ENCODE peak calls at places on chromosomes 16 and 17, in ten cellular contexts. One of them, this sample, is unnamed.

GRCh38 chr17:45963258-45963657 is 35.8 kb upstream of the STH start:
- DNase-seq in lower lobe of right lung: no peak
- DNase-seq in hypothalamus: no peak
- DNase-seq in lower leg skin: no peak
- DNase-seq in GM13976: no peak
- DNase-seq in HEK293T: no peak
- DNase-seq in non-pigmented ciliary epithelial cell: no peak
- DNase-seq in Right ventricle myocardium superior: no peak
- DNase-seq in Daoy: no peak
- DNase-seq in mucosa of descending colon: no peak
- DNase-seq in this sample: no peak

GRCh38 chr17:67469208-67469980 is 92.3 kb downstream of the PITPNC1 start:
- DNase-seq in HEK293T: no peak
- DNase-seq in GM13976: no peak
- DNase-seq in lower leg skin: no peak
- DNase-seq in Daoy: no peak
- DNase-seq in hypothalamus: no peak
- DNase-seq in non-pigmented ciliary epithelial cell: no peak
- DNase-seq in Right ventricle myocardium superior: no peak
- DNase-seq in mucosa of descending colon: no peak
- DNase-seq in lower lobe of right lung: peak; percentile 53
- DNase-seq in this sample: no peak

GRCh38 chr17:44209786-44210341 is 9.6 kb downstream of the UBTF start:
- DNase-seq in lower leg skin: no peak
- DNase-seq in Daoy: no peak
- DNase-seq in Right ventricle myocardium superior: no peak
- DNase-seq in lower lobe of right lung: no peak
- DNase-seq in mucosa of descending colon: no peak
- DNase-seq in HEK293T: no peak
- DNase-seq in GM13976: peak; percentile 71
- DNase-seq in non-pigmented ciliary epithelial cell: no peak
- DNase-seq in hypothalamus: no peak
- DNase-seq in this sample: no peak

GRCh38 chr16:23557779-23558330 is 328 bp downstream of the UBFD1 start:
- DNase-seq in lower lobe of right lung: no peak
- DNase-seq in Right ventricle myocardium superior: peak; percentile 66
- DNase-seq in HEK293T: peak; percentile 33
- DNase-seq in hypothalamus: no peak
- DNase-seq in mucosa of descending colon: no peak
- DNase-seq in GM13976: no peak
- DNase-seq in non-pigmented ciliary epithelial cell: no peak
- DNase-seq in Daoy: no peak
- DNase-seq in lower leg skin: peak; percentile 21
- DNase-seq in this sample: no peak

GRCh38 chr17:29588017-29588557 is 1.4 kb downstream of the GIT1 start:
- DNase-seq in mucosa of descending colon: no peak
- DNase-seq in Daoy: no peak
- DNase-seq in GM13976: no peak
- DNase-seq in hypothalamus: no peak
- DNase-seq in Right ventricle myocardium superior: no peak
- DNase-seq in HEK293T: no peak
- DNase-seq in lower leg skin: no peak
- DNase-seq in lower lobe of right lung: no peak
- DNase-seq in non-pigmented ciliary epithelial cell: no peak
- DNase-seq in this sample: no peak

GRCh38 chr16:65336169-65336568 is 214.3 kb upstream of the CDH11 start:
- DNase-seq in mucosa of descending colon: no peak
- DNase-seq in GM13976: no peak
- DNase-seq in Daoy: peak; percentile 15
- DNase-seq in Right ventricle myocardium superior: no peak
- DNase-seq in lower leg skin: no peak
- DNase-seq in lower lobe of right lung: no peak
- DNase-seq in HEK293T: no peak
- DNase-seq in hypothalamus: no peak
- DNase-seq in non-pigmented ciliary epithelial cell: peak; percentile 76
- DNase-seq in this sample: no peak

GRCh38 chr17:68792042-68792685 is 163.0 kb downstream of the ABCA8 start:
- DNase-seq in Daoy: no peak
- DNase-seq in lower leg skin: no peak
- DNase-seq in lower lobe of right lung: no peak
- DNase-seq in HEK293T: no peak
- DNase-seq in non-pigmented ciliary epithelial cell: no peak
- DNase-seq in hypothalamus: no peak
- DNase-seq in GM13976: no peak
- DNase-seq in mucosa of descending colon: no peak
- DNase-seq in Right ventricle myocardium superior: no peak
- DNase-seq in this sample: no peak

GRCh38 chr17:72852267-72852945 is 240.1 kb downstream of the SLC39A11 start:
- DNase-seq in lower leg skin: no peak
- DNase-seq in Daoy: no peak
- DNase-seq in Right ventricle myocardium superior: no peak
- DNase-seq in hypothalamus: no peak
- DNase-seq in non-pigmented ciliary epithelial cell: no peak
- DNase-seq in mucosa of descending colon: no peak
- DNase-seq in lower lobe of right lung: no peak
- DNase-seq in GM13976: no peak
- DNase-seq in HEK293T: no peak
- DNase-seq in this sample: no peak

GRCh38 chr16:67405336-67405735 is 10.9 kb downstream of the ZDHHC1 start:
- DNase-seq in Right ventricle myocardium superior: no peak
- DNase-seq in HEK293T: no peak
- DNase-seq in non-pigmented ciliary epithelial cell: no peak
- DNase-seq in lower lobe of right lung: no peak
- DNase-seq in GM13976: no peak
- DNase-seq in lower leg skin: no peak
- DNase-seq in mucosa of descending colon: no peak
- DNase-seq in Daoy: no peak
- DNase-seq in hypothalamus: no peak
- DNase-seq in this sample: no peak

GRCh38 chr16:14309906-14310305 is 238.8 kb downstream of the MRTFB start:
- DNase-seq in GM13976: no peak
- DNase-seq in lower lobe of right lung: no peak
- DNase-seq in mucosa of descending colon: no peak
- DNase-seq in lower leg skin: no peak
- DNase-seq in Daoy: peak; percentile 67
- DNase-seq in Right ventricle myocardium superior: no peak
- DNase-seq in non-pigmented ciliary epithelial cell: peak; percentile 41
- DNase-seq in hypothalamus: no peak
- DNase-seq in HEK293T: no peak
- DNase-seq in this sample: no peak

GRCh38 chr16:72990003-72990521 is 57.9 kb downstream of the ZFHX3 start:
- DNase-seq in hypothalamus: no peak
- DNase-seq in mucosa of descending colon: peak; percentile 49
- DNase-seq in Daoy: peak; percentile 85
- DNase-seq in lower lobe of right lung: no peak
- DNase-seq in non-pigmented ciliary epithelial cell: peak; percentile 51
- DNase-seq in HEK293T: peak; percentile 42
- DNase-seq in Right ventricle myocardium superior: peak; percentile 81
- DNase-seq in lower leg skin: peak; percentile 92
- DNase-seq in GM13976: no peak
- DNase-seq in this sample: no peak

GRCh38 chr17:63943745-63944144 is 11.6 kb upstream of the CD79B start:
- DNase-seq in hypothalamus: no peak
- DNase-seq in Right ventricle myocardium superior: no peak
- DNase-seq in HEK293T: no peak
- DNase-seq in lower lobe of right lung: no peak
- DNase-seq in mucosa of descending colon: no peak
- DNase-seq in lower leg skin: no peak
- DNase-seq in non-pigmented ciliary epithelial cell: no peak
- DNase-seq in GM13976: no peak
- DNase-seq in Daoy: no peak
- DNase-seq in this sample: no peak

GRCh38 chr17:70629902-70630301 is 460.6 kb downstream of the KCNJ2 start:
- DNase-seq in mucosa of descending colon: peak; percentile 26
- DNase-seq in hypothalamus: no peak
- DNase-seq in non-pigmented ciliary epithelial cell: no peak
- DNase-seq in HEK293T: no peak
- DNase-seq in lower leg skin: no peak
- DNase-seq in lower lobe of right lung: no peak
- DNase-seq in GM13976: no peak
- DNase-seq in Right ventricle myocardium superior: no peak
- DNase-seq in Daoy: no peak
- DNase-seq in this sample: no peak

GRCh38 chr16:6193718-6194117 is 1096.1 kb upstream of the EEF2KMT start:
- DNase-seq in non-pigmented ciliary epithelial cell: no peak
- DNase-seq in hypothalamus: no peak
- DNase-seq in lower lobe of right lung: no peak
- DNase-seq in GM13976: no peak
- DNase-seq in Daoy: peak; percentile 17
- DNase-seq in mucosa of descending colon: peak; percentile 49
- DNase-seq in HEK293T: no peak
- DNase-seq in lower leg skin: no peak
- DNase-seq in Right ventricle myocardium superior: no peak
- DNase-seq in this sample: no peak

GRCh38 chr17:36761203-36761945 is 160.0 kb downstream of the MRM1 start:
- DNase-seq in mucosa of descending colon: no peak
- DNase-seq in Daoy: no peak
- DNase-seq in non-pigmented ciliary epithelial cell: no peak
- DNase-seq in HEK293T: no peak
- DNase-seq in lower lobe of right lung: no peak
- DNase-seq in GM13976: no peak
- DNase-seq in Right ventricle myocardium superior: no peak
- DNase-seq in lower leg skin: no peak
- DNase-seq in hypothalamus: no peak
- DNase-seq in this sample: no peak

GRCh38 chr17:43634681-43635125 is 27.0 kb downstream of the MEOX1 start:
- DNase-seq in Daoy: no peak
- DNase-seq in GM13976: no peak
- DNase-seq in mucosa of descending colon: no peak
- DNase-seq in hypothalamus: no peak
- DNase-seq in Right ventricle myocardium superior: peak; percentile 67
- DNase-seq in lower leg skin: peak; percentile 24
- DNase-seq in non-pigmented ciliary epithelial cell: no peak
- DNase-seq in lower lobe of right lung: no peak
- DNase-seq in HEK293T: no peak
- DNase-seq in this sample: no peak

GRCh38 chr16:76653390-76654026 is 376.3 kb downstream of the CNTNAP4 start:
- DNase-seq in non-pigmented ciliary epithelial cell: peak; percentile 18
- DNase-seq in GM13976: peak; percentile 20
- DNase-seq in lower lobe of right lung: no peak
- DNase-seq in hypothalamus: no peak
- DNase-seq in lower leg skin: no peak
- DNase-seq in Right ventricle myocardium superior: no peak
- DNase-seq in Daoy: peak; percentile 34
- DNase-seq in HEK293T: peak; percentile 41
- DNase-seq in mucosa of descending colon: peak; percentile 26
- DNase-seq in this sample: no peak

GRCh38 chr16:57616871-57617270 is 11.6 kb upstream of the ADGRG1 start:
- DNase-seq in GM13976: no peak
- DNase-seq in hypothalamus: no peak
- DNase-seq in Daoy: no peak
- DNase-seq in Right ventricle myocardium superior: peak; percentile 52
- DNase-seq in HEK293T: no peak
- DNase-seq in lower leg skin: no peak
- DNase-seq in non-pigmented ciliary epithelial cell: no peak
- DNase-seq in mucosa of descending colon: no peak
- DNase-seq in lower lobe of right lung: no peak
- DNase-seq in this sample: no peak

GRCh38 chr17:13953871-13954270 is 115.4 kb upstream of the COX10 start:
- DNase-seq in GM13976: no peak
- DNase-seq in Daoy: no peak
- DNase-seq in Right ventricle myocardium superior: no peak
- DNase-seq in hypothalamus: no peak
- DNase-seq in lower lobe of right lung: no peak
- DNase-seq in mucosa of descending colon: no peak
- DNase-seq in HEK293T: no peak
- DNase-seq in lower leg skin: no peak
- DNase-seq in non-pigmented ciliary epithelial cell: no peak
- DNase-seq in this sample: no peak

GRCh38 chr16:2816751-2817495 is at the start of gene PRSS21:
- DNase-seq in mucosa of descending colon: no peak
- DNase-seq in lower lobe of right lung: peak; percentile 44
- DNase-seq in HEK293T: no peak
- DNase-seq in lower leg skin: no peak
- DNase-seq in hypothalamus: no peak
- DNase-seq in Daoy: no peak
- DNase-seq in Right ventricle myocardium superior: peak; percentile 35
- DNase-seq in non-pigmented ciliary epithelial cell: no peak
- DNase-seq in GM13976: no peak
- DNase-seq in this sample: no peak

GRCh38 chr17:82882715-82883446 is 43.1 kb upstream of the ZNF750 start:
- DNase-seq in non-pigmented ciliary epithelial cell: no peak
- DNase-seq in Daoy: no peak
- DNase-seq in HEK293T: no peak
- DNase-seq in mucosa of descending colon: peak; percentile 84
- DNase-seq in lower leg skin: no peak
- DNase-seq in hypothalamus: no peak
- DNase-seq in Right ventricle myocardium superior: no peak
- DNase-seq in GM13976: no peak
- DNase-seq in lower lobe of right lung: peak; percentile 85
- DNase-seq in this sample: peak; percentile 65

GRCh38 chr17:7923290-7923628 is 6.4 kb downstream of the KCNAB3 start:
- DNase-seq in Daoy: no peak
- DNase-seq in hypothalamus: no peak
- DNase-seq in GM13976: no peak
- DNase-seq in lower lobe of right lung: no peak
- DNase-seq in HEK293T: no peak
- DNase-seq in lower leg skin: no peak
- DNase-seq in mucosa of descending colon: no peak
- DNase-seq in Right ventricle myocardium superior: no peak
- DNase-seq in non-pigmented ciliary epithelial cell: no peak
- DNase-seq in this sample: no peak

GRCh38 chr16:12065866-12066545 is 89.5 kb downstream of the SNX29 start:
- DNase-seq in non-pigmented ciliary epithelial cell: no peak
- DNase-seq in lower leg skin: no peak
- DNase-seq in GM13976: peak; percentile 9
- DNase-seq in hypothalamus: no peak
- DNase-seq in mucosa of descending colon: no peak
- DNase-seq in Daoy: no peak
- DNase-seq in HEK293T: no peak
- DNase-seq in Right ventricle myocardium superior: no peak
- DNase-seq in lower lobe of right lung: no peak
- DNase-seq in this sample: no peak

GRCh38 chr17:78144146-78144719 is 2.0 kb upstream of the C17orf99 start:
- DNase-seq in non-pigmented ciliary epithelial cell: no peak
- DNase-seq in lower leg skin: peak; percentile 71
- DNase-seq in Daoy: peak; percentile 80
- DNase-seq in GM13976: no peak
- DNase-seq in HEK293T: no peak
- DNase-seq in Right ventricle myocardium superior: peak; percentile 94
- DNase-seq in lower lobe of right lung: peak; percentile 89
- DNase-seq in mucosa of descending colon: peak; percentile 87
- DNase-seq in hypothalamus: peak; percentile 30
- DNase-seq in this sample: no peak

GRCh38 chr17:27403480-27404005 is 52.7 kb upstream of the KSR1 start:
- DNase-seq in hypothalamus: no peak
- DNase-seq in lower lobe of right lung: no peak
- DNase-seq in GM13976: no peak
- DNase-seq in HEK293T: no peak
- DNase-seq in lower leg skin: no peak
- DNase-seq in non-pigmented ciliary epithelial cell: no peak
- DNase-seq in Right ventricle myocardium superior: no peak
- DNase-seq in Daoy: no peak
- DNase-seq in mucosa of descending colon: no peak
- DNase-seq in this sample: no peak

GRCh38 chr17:46809110-46809571 is 9.4 kb downstream of the WNT3 start:
- DNase-seq in non-pigmented ciliary epithelial cell: no peak
- DNase-seq in Daoy: peak; percentile 33
- DNase-seq in Right ventricle myocardium superior: no peak
- DNase-seq in mucosa of descending colon: no peak
- DNase-seq in lower leg skin: no peak
- DNase-seq in lower lobe of right lung: no peak
- DNase-seq in GM13976: no peak
- DNase-seq in HEK293T: no peak
- DNase-seq in hypothalamus: no peak
- DNase-seq in this sample: no peak

GRCh38 chr17:51044964-51045363 is 75.7 kb downstream of the SPAG9 start:
- DNase-seq in hypothalamus: no peak
- DNase-seq in Right ventricle myocardium superior: no peak
- DNase-seq in lower lobe of right lung: no peak
- DNase-seq in mucosa of descending colon: no peak
- DNase-seq in non-pigmented ciliary epithelial cell: no peak
- DNase-seq in GM13976: no peak
- DNase-seq in lower leg skin: no peak
- DNase-seq in HEK293T: no peak
- DNase-seq in Daoy: no peak
- DNase-seq in this sample: no peak

GRCh38 chr17:44465897-44466296 is 37.3 kb downstream of the GPATCH8 start:
- DNase-seq in GM13976: no peak
- DNase-seq in non-pigmented ciliary epithelial cell: no peak
- DNase-seq in hypothalamus: no peak
- DNase-seq in HEK293T: no peak
- DNase-seq in lower leg skin: no peak
- DNase-seq in Daoy: no peak
- DNase-seq in mucosa of descending colon: no peak
- DNase-seq in Right ventricle myocardium superior: no peak
- DNase-seq in lower lobe of right lung: no peak
- DNase-seq in this sample: no peak